ENCODE peak calls at places on chromosomes 7 and 10, in four cellular contexts. One of them, this sample, is unnamed.

GRCh38 chr7:156374335-156374734 is 266.2 kb upstream of the RNF32 start:
- DNase-seq in right atrium auricular region: no peak
- DNase-seq in hepatocyte: no peak
- DNase-seq in AG04450: no peak
- DNase-seq in this sample: no peak

GRCh38 chr7:55074008-55074499 is 55.2 kb downstream of the EGFR start:
- DNase-seq in right atrium auricular region: no peak
- DNase-seq in hepatocyte: peak
- DNase-seq in AG04450: no peak
- DNase-seq in this sample: no peak

GRCh38 chr7:974820-975681 is at the start of gene COX19:
- DNase-seq in right atrium auricular region: peak
- DNase-seq in hepatocyte: peak
- DNase-seq in AG04450: peak
- DNase-seq in this sample: peak

GRCh38 chr10:112261281-112261822 is 21.8 kb upstream of the TECTB start:
- DNase-seq in right atrium auricular region: no peak
- DNase-seq in hepatocyte: peak
- DNase-seq in AG04450: no peak
- DNase-seq in this sample: peak

GRCh38 chr7:157932498-157933218 is 595.9 kb downstream of the DNAJB6 start:
- DNase-seq in right atrium auricular region: no peak
- DNase-seq in hepatocyte: no peak
- DNase-seq in AG04450: no peak
- DNase-seq in this sample: no peak

GRCh38 chr7:127988743-127989142 is 42.5 kb downstream of the LRRC4 start:
- DNase-seq in right atrium auricular region: no peak
- DNase-seq in hepatocyte: no peak
- DNase-seq in AG04450: no peak
- DNase-seq in this sample: no peak

GRCh38 chr7:73477376-73477775 is 43.8 kb downstream of the FZD9 start:
- DNase-seq in right atrium auricular region: no peak
- DNase-seq in hepatocyte: no peak
- DNase-seq in AG04450: no peak
- DNase-seq in this sample: no peak

GRCh38 chr7:50068026-50068425 is 25.0 kb downstream of the ZPBP start:
- DNase-seq in right atrium auricular region: no peak
- DNase-seq in hepatocyte: no peak
- DNase-seq in AG04450: no peak
- DNase-seq in this sample: no peak

GRCh38 chr10:123213192-123213591 is 59.0 kb downstream of the BUB3 start:
- DNase-seq in right atrium auricular region: no peak
- DNase-seq in hepatocyte: no peak
- DNase-seq in AG04450: no peak
- DNase-seq in this sample: no peak

GRCh38 chr10:79112898-79113431 is 44.2 kb downstream of the ZMIZ1 start:
- DNase-seq in right atrium auricular region: peak
- DNase-seq in hepatocyte: peak
- DNase-seq in AG04450: no peak
- DNase-seq in this sample: no peak

GRCh38 chr10:74921744-74922143 is 95.3 kb downstream of the KAT6B start:
- DNase-seq in right atrium auricular region: no peak
- DNase-seq in hepatocyte: no peak
- DNase-seq in AG04450: no peak
- DNase-seq in this sample: no peak

GRCh38 chr7:74324499-74325229 is 35.5 kb downstream of the CLIP2 start:
- DNase-seq in right atrium auricular region: no peak
- DNase-seq in hepatocyte: no peak
- DNase-seq in AG04450: no peak
- DNase-seq in this sample: no peak

GRCh38 chr10:63735305-63735704 is 214.1 kb downstream of the REEP3 start:
- DNase-seq in right atrium auricular region: no peak
- DNase-seq in hepatocyte: no peak
- DNase-seq in AG04450: no peak
- DNase-seq in this sample: no peak

GRCh38 chr7:141053626-141054025 is 20.2 kb upstream of the TMEM178B start:
- DNase-seq in right atrium auricular region: no peak
- DNase-seq in hepatocyte: no peak
- DNase-seq in AG04450: no peak
- DNase-seq in this sample: no peak

GRCh38 chr10:121667948-121668335 is 69.7 kb upstream of the FGFR2 start:
- DNase-seq in right atrium auricular region: no peak
- DNase-seq in hepatocyte: no peak
- DNase-seq in AG04450: no peak
- DNase-seq in this sample: no peak

GRCh38 chr10:121084675-121085070 is 233.5 kb downstream of the WDR11 start:
- DNase-seq in right atrium auricular region: no peak
- DNase-seq in hepatocyte: no peak
- DNase-seq in AG04450: no peak
- DNase-seq in this sample: no peak

GRCh38 chr10:80552151-80552646 is 14.5 kb downstream of the SH2D4B start:
- DNase-seq in right atrium auricular region: peak
- DNase-seq in hepatocyte: peak
- DNase-seq in AG04450: no peak
- DNase-seq in this sample: peak

GRCh38 chr10:79155301-79156081 is 86.7 kb downstream of the ZMIZ1 start:
- DNase-seq in right atrium auricular region: peak
- DNase-seq in hepatocyte: no peak
- DNase-seq in AG04450: no peak
- DNase-seq in this sample: no peak

GRCh38 chr10:44153901-44154670 is 230.8 kb downstream of the CXCL12 start:
- DNase-seq in right atrium auricular region: no peak
- DNase-seq in hepatocyte: no peak
- DNase-seq in AG04450: no peak
- DNase-seq in this sample: no peak

GRCh38 chr10:21095494-21096055 is 198.5 kb upstream of the NEBL start:
- DNase-seq in right atrium auricular region: no peak
- DNase-seq in hepatocyte: no peak
- DNase-seq in AG04450: no peak
- DNase-seq in this sample: no peak

GRCh38 chr7:141421306-141421705 is 129.9 kb upstream of the AGK start:
- DNase-seq in right atrium auricular region: no peak
- DNase-seq in hepatocyte: no peak
- DNase-seq in AG04450: no peak
- DNase-seq in this sample: no peak

GRCh38 chr7:106369349-106369748 is 84.6 kb upstream of the NAMPT start:
- DNase-seq in right atrium auricular region: no peak
- DNase-seq in hepatocyte: no peak
- DNase-seq in AG04450: peak
- DNase-seq in this sample: no peak

GRCh38 chr7:106369816-106370215 is 85.0 kb upstream of the NAMPT start:
- DNase-seq in right atrium auricular region: no peak
- DNase-seq in hepatocyte: no peak
- DNase-seq in AG04450: no peak
- DNase-seq in this sample: no peak

GRCh38 chr7:106367664-106368063 is 82.9 kb upstream of the NAMPT start:
- DNase-seq in right atrium auricular region: no peak
- DNase-seq in hepatocyte: no peak
- DNase-seq in AG04450: no peak
- DNase-seq in this sample: no peak

GRCh38 chr7:106365252-106366005 is 80.6 kb upstream of the NAMPT start:
- DNase-seq in right atrium auricular region: no peak
- DNase-seq in hepatocyte: peak
- DNase-seq in AG04450: no peak
- DNase-seq in this sample: peak

DNA sequence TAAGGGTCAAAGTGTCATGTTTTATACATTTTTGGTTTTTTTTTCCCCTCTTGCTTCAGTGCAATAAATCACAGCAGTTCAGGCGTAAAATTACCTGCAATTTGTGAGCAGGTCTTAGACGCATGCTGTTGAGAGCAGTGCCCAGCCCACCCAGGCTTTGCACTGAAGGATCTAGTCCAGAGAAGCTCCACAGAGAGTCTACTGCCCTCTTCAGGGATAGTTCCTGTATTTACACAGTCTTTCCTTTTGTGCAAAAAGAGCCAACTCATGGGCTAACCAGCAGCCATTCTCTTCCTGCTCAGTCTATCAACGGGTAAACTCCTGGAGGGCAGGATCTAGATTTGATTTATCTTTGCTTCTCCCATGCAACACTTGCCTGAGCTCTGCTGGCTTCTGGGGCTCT is 82.2 kb upstream of the NAMPT start:
- DNase-seq in right atrium auricular region: no peak
- DNase-seq in hepatocyte: no peak
- DNase-seq in AG04450: no peak
- DNase-seq in this sample: no peak
- TF ChIP-seq CTCF in right atrium auricular region: no peak
- TF ChIP-seq CTCF in hepatocyte: peak
- TF ChIP-seq CTCF in AG04450: peak
- TF ChIP-seq CTCF in this sample: no peak

GRCh38 chr7:137626469-137627067 is 220.2 kb downstream of the DGKI start:
- DNase-seq in right atrium auricular region: no peak
- DNase-seq in hepatocyte: peak
- DNase-seq in AG04450: peak
- DNase-seq in this sample: no peak
- TF ChIP-seq CTCF in right atrium auricular region: peak
- TF ChIP-seq CTCF in hepatocyte: peak
- TF ChIP-seq CTCF in AG04450: peak
- TF ChIP-seq CTCF in this sample: peak

GRCh38 chr10:100728928-100729876 is 16.2 kb upstream of the PAX2 start:
- DNase-seq in right atrium auricular region: no peak
- DNase-seq in hepatocyte: peak
- DNase-seq in AG04450: no peak
- DNase-seq in this sample: no peak
- TF ChIP-seq CTCF in right atrium auricular region: no peak
- TF ChIP-seq CTCF in hepatocyte: peak
- TF ChIP-seq CTCF in AG04450: peak
- TF ChIP-seq CTCF in this sample: no peak

DNA sequence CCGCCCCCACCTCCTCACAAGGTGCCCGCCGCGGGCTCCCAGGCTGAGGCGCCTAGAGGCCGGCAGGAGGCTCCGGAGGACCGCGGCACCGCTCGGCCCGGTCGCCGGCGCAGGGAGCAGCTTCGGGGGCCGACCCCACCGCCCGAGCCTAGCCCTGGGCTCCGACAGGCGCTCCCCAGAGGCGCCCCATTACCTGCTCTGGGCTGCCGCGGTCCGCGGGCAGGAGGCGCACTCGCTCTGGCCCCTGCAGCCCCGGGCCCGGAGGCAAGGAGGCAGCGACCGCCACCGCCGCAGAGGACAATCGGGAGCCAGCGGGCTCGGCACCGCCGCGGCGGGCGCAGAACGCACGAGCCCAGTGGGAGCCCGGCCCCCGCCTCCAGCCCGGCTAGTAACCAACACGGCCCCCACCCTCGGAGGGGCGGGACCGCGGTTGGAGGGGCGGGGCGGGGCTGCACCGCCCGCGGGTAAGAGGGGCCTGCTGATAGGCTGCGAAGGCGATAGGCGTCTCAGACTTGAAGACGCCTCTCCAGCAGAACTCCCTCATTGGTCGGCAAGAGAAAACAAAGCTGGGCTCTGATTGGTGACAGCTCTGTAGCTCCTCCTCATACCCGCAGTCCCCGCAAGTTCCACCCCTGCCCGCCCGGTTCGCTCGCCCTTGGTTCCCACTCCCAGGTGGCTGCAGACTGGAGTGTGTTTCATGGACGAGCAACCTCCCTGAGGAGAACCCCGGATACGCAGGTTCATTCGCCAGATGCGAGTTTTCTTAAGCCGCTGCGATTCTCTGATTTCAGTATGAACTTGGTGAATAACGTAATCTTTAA is at the start of gene MPP7:
- DNase-seq in right atrium auricular region: peak
- DNase-seq in hepatocyte: peak
- DNase-seq in AG04450: peak
- DNase-seq in this sample: peak
- TF ChIP-seq CTCF in right atrium auricular region: peak
- TF ChIP-seq CTCF in hepatocyte: peak
- TF ChIP-seq CTCF in AG04450: peak
- TF ChIP-seq CTCF in this sample: peak

GRCh38 chr7:31440511-31440910 is 73.4 kb upstream of the ITPRID1 start:
- DNase-seq in right atrium auricular region: no peak
- DNase-seq in hepatocyte: no peak
- DNase-seq in AG04450: no peak
- DNase-seq in this sample: peak
- TF ChIP-seq CTCF in right atrium auricular region: no peak
- TF ChIP-seq CTCF in hepatocyte: no peak
- TF ChIP-seq CTCF in AG04450: no peak
- TF ChIP-seq CTCF in this sample: no peak

GRCh38 chr10:71799112-71799511 is 25.8 kb upstream of the VSIR start:
- DNase-seq in right atrium auricular region: no peak
- DNase-seq in hepatocyte: no peak
- DNase-seq in AG04450: no peak
- DNase-seq in this sample: no peak
- TF ChIP-seq CTCF in right atrium auricular region: no peak
- TF ChIP-seq CTCF in hepatocyte: no peak
- TF ChIP-seq CTCF in AG04450: no peak
- TF ChIP-seq CTCF in this sample: no peak

DNA sequence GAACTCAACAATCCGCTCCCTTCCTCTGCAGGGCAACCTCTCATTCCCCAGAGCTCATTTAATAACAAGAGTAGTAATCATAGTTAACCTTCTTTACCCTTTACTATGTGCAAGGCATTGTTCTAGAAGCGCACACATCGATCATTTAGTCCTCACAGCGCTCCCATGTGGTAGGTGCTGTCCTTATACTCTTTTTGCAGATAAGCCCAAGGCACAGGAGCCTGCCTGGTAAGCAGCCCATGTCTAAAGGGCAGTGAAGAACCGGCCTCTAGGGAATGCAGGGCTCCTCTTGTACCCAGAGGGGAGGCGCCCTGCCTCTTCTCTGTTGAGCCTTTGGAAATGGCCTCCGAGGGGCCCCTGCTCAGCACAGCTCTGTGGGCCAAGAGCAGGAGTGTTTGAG is 14.3 kb downstream of the CHST3 start:
- DNase-seq in right atrium auricular region: no peak
- DNase-seq in hepatocyte: no peak
- DNase-seq in AG04450: no peak
- DNase-seq in this sample: no peak
- TF ChIP-seq CTCF in right atrium auricular region: no peak
- TF ChIP-seq CTCF in hepatocyte: peak
- TF ChIP-seq CTCF in AG04450: no peak
- TF ChIP-seq CTCF in this sample: no peak

GRCh38 chr7:152076324-152076821 is 50.9 kb downstream of the GALNT11 start:
- DNase-seq in right atrium auricular region: no peak
- DNase-seq in hepatocyte: peak
- DNase-seq in AG04450: no peak
- DNase-seq in this sample: no peak
- TF ChIP-seq CTCF in right atrium auricular region: no peak
- TF ChIP-seq CTCF in hepatocyte: peak
- TF ChIP-seq CTCF in AG04450: peak
- TF ChIP-seq CTCF in this sample: no peak

GRCh38 chr10:83397806-83398205 is 741.5 kb upstream of the GHITM start:
- DNase-seq in right atrium auricular region: no peak
- DNase-seq in hepatocyte: no peak
- DNase-seq in AG04450: no peak
- DNase-seq in this sample: no peak
- TF ChIP-seq CTCF in right atrium auricular region: no peak
- TF ChIP-seq CTCF in hepatocyte: no peak
- TF ChIP-seq CTCF in AG04450: no peak
- TF ChIP-seq CTCF in this sample: no peak

This sample was measured in esophagus muscularis mucosa.